ENCODE peak calls at places on chromosomes 2 and 18, in nine cellular contexts. One of them, this sample, is unnamed.

GRCh38 chr18:31100598-31101147 is 1.5 kb downstream of the DSC2 start:
- DNase-seq in A549: no peak
- DNase-seq in IMR-90: no peak
- DNase-seq in PC-9: no peak
- DNase-seq in CD8-positive, alpha-beta T cell: no peak
- DNase-seq in SJCRH30: no peak
- DNase-seq in Peyer's patch: peak
- DNase-seq in cardiac muscle cell: peak
- DNase-seq in CD4-positive, CD25-positive, alpha-beta regulatory T cell: no peak
- DNase-seq in this sample: no peak

GRCh38 chr2:11140492-11140891 is 14.8 kb upstream of the SLC66A3 start:
- DNase-seq in cardiac muscle cell: no peak
- DNase-seq in A549: no peak
- DNase-seq in CD8-positive, alpha-beta T cell: no peak
- DNase-seq in IMR-90: peak
- DNase-seq in PC-9: peak
- DNase-seq in CD4-positive, CD25-positive, alpha-beta regulatory T cell: no peak
- DNase-seq in Peyer's patch: no peak
- DNase-seq in SJCRH30: no peak
- DNase-seq in this sample: no peak

GRCh38 chr2:119240311-119241204 is 16.9 kb downstream of the STEAP3 start:
- DNase-seq in CD4-positive, CD25-positive, alpha-beta regulatory T cell: no peak
- DNase-seq in SJCRH30: peak
- DNase-seq in Peyer's patch: peak
- DNase-seq in A549: peak
- DNase-seq in IMR-90: peak
- DNase-seq in PC-9: peak
- DNase-seq in CD8-positive, alpha-beta T cell: no peak
- DNase-seq in cardiac muscle cell: peak
- DNase-seq in this sample: peak

GRCh38 chr2:46770622-46771021 is 145.0 kb downstream of the MCFD2 start:
- DNase-seq in A549: peak
- DNase-seq in CD4-positive, CD25-positive, alpha-beta regulatory T cell: no peak
- DNase-seq in SJCRH30: peak
- DNase-seq in cardiac muscle cell: no peak
- DNase-seq in IMR-90: peak
- DNase-seq in CD8-positive, alpha-beta T cell: no peak
- DNase-seq in Peyer's patch: no peak
- DNase-seq in PC-9: no peak
- DNase-seq in this sample: no peak

GRCh38 chr2:44652701-44653100 is 288.8 kb upstream of the SIX3 start:
- DNase-seq in CD4-positive, CD25-positive, alpha-beta regulatory T cell: no peak
- DNase-seq in cardiac muscle cell: no peak
- DNase-seq in PC-9: no peak
- DNase-seq in CD8-positive, alpha-beta T cell: no peak
- DNase-seq in SJCRH30: no peak
- DNase-seq in Peyer's patch: no peak
- DNase-seq in A549: no peak
- DNase-seq in IMR-90: no peak
- DNase-seq in this sample: no peak

GRCh38 chr2:223959688-223960087 is 2.4 kb downstream of the MRPL44 start:
- DNase-seq in CD8-positive, alpha-beta T cell: no peak
- DNase-seq in Peyer's patch: no peak
- DNase-seq in SJCRH30: no peak
- DNase-seq in IMR-90: peak
- DNase-seq in A549: no peak
- DNase-seq in CD4-positive, CD25-positive, alpha-beta regulatory T cell: no peak
- DNase-seq in cardiac muscle cell: no peak
- DNase-seq in PC-9: no peak
- DNase-seq in this sample: no peak

GRCh38 chr18:62524443-62525200 is 1.8 kb downstream of the ZCCHC2 start:
- DNase-seq in cardiac muscle cell: peak
- DNase-seq in CD4-positive, CD25-positive, alpha-beta regulatory T cell: peak
- DNase-seq in PC-9: no peak
- DNase-seq in SJCRH30: peak
- DNase-seq in IMR-90: peak
- DNase-seq in A549: peak
- DNase-seq in Peyer's patch: peak
- DNase-seq in CD8-positive, alpha-beta T cell: peak
- DNase-seq in this sample: peak

GRCh38 chr2:109721626-109722025 is 72.5 kb upstream of the RGPD5 start:
- DNase-seq in IMR-90: no peak
- DNase-seq in Peyer's patch: no peak
- DNase-seq in SJCRH30: no peak
- DNase-seq in CD8-positive, alpha-beta T cell: no peak
- DNase-seq in CD4-positive, CD25-positive, alpha-beta regulatory T cell: no peak
- DNase-seq in PC-9: no peak
- DNase-seq in cardiac muscle cell: no peak
- DNase-seq in A549: no peak
- DNase-seq in this sample: no peak

GRCh38 chr2:194723446-194723845 is 933.6 kb upstream of the SLC39A10 start:
- DNase-seq in CD4-positive, CD25-positive, alpha-beta regulatory T cell: no peak
- DNase-seq in SJCRH30: peak
- DNase-seq in cardiac muscle cell: no peak
- DNase-seq in A549: no peak
- DNase-seq in Peyer's patch: no peak
- DNase-seq in IMR-90: no peak
- DNase-seq in CD8-positive, alpha-beta T cell: no peak
- DNase-seq in PC-9: no peak
- DNase-seq in this sample: no peak

GRCh38 chr2:98379311-98380202 is 33.3 kb downstream of the CNGA3 start:
- DNase-seq in IMR-90: no peak
- DNase-seq in Peyer's patch: no peak
- DNase-seq in cardiac muscle cell: no peak
- DNase-seq in PC-9: no peak
- DNase-seq in A549: no peak
- DNase-seq in SJCRH30: peak
- DNase-seq in CD4-positive, CD25-positive, alpha-beta regulatory T cell: no peak
- DNase-seq in CD8-positive, alpha-beta T cell: no peak
- DNase-seq in this sample: no peak

GRCh38 chr2:1653137-1653789 is 91.1 kb downstream of the PXDN start:
- DNase-seq in IMR-90: peak
- DNase-seq in PC-9: no peak
- DNase-seq in SJCRH30: peak
- DNase-seq in Peyer's patch: peak
- DNase-seq in CD4-positive, CD25-positive, alpha-beta regulatory T cell: no peak
- DNase-seq in cardiac muscle cell: no peak
- DNase-seq in CD8-positive, alpha-beta T cell: no peak
- DNase-seq in A549: no peak
- DNase-seq in this sample: peak

GRCh38 chr2:60710707-60711106 is 45.4 kb upstream of the PAPOLG start:
- DNase-seq in PC-9: no peak
- DNase-seq in Peyer's patch: no peak
- DNase-seq in CD4-positive, CD25-positive, alpha-beta regulatory T cell: no peak
- DNase-seq in SJCRH30: peak
- DNase-seq in CD8-positive, alpha-beta T cell: no peak
- DNase-seq in cardiac muscle cell: no peak
- DNase-seq in IMR-90: peak
- DNase-seq in A549: no peak
- DNase-seq in this sample: no peak

GRCh38 chr2:120859814-120860578 is 124.3 kb downstream of the GLI2 start:
- DNase-seq in Peyer's patch: peak
- DNase-seq in CD8-positive, alpha-beta T cell: no peak
- DNase-seq in PC-9: no peak
- DNase-seq in CD4-positive, CD25-positive, alpha-beta regulatory T cell: no peak
- DNase-seq in IMR-90: no peak
- DNase-seq in cardiac muscle cell: no peak
- DNase-seq in SJCRH30: peak
- DNase-seq in A549: no peak
- DNase-seq in this sample: no peak

GRCh38 chr2:8551622-8552074 is 130.2 kb upstream of the ID2 start:
- DNase-seq in CD8-positive, alpha-beta T cell: no peak
- DNase-seq in IMR-90: no peak
- DNase-seq in CD4-positive, CD25-positive, alpha-beta regulatory T cell: no peak
- DNase-seq in cardiac muscle cell: no peak
- DNase-seq in PC-9: no peak
- DNase-seq in Peyer's patch: no peak
- DNase-seq in A549: no peak
- DNase-seq in SJCRH30: no peak
- DNase-seq in this sample: peak

GRCh38 chr2:172550419-172550818 is 5.5 kb upstream of the PDK1 start:
- DNase-seq in A549: no peak
- DNase-seq in IMR-90: no peak
- DNase-seq in SJCRH30: no peak
- DNase-seq in Peyer's patch: no peak
- DNase-seq in PC-9: no peak
- DNase-seq in CD4-positive, CD25-positive, alpha-beta regulatory T cell: no peak
- DNase-seq in CD8-positive, alpha-beta T cell: no peak
- DNase-seq in cardiac muscle cell: no peak
- DNase-seq in this sample: no peak

DNA sequence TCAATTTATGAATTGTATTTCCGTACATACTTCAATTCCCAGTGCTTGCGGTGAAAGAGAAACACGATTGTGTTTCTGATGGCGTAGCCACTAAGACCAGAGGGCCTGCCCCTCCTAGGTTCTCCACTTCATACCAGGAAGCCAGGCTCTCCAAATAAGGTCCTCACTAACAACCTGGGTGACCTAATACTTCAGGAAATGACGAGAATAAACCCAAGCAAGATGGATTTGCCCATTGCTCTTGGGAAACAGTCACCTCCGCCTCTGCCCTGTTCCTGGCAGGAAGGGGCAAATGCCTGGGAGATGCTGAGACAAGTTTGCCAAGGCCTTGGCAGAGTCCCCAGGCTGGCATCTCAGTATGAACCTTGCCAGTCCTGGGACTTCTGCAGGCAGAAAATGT is 41.8 kb downstream of the TTC32 start:
- DNase-seq in IMR-90: peak
- DNase-seq in CD4-positive, CD25-positive, alpha-beta regulatory T cell: no peak
- DNase-seq in SJCRH30: no peak
- DNase-seq in CD8-positive, alpha-beta T cell: no peak
- DNase-seq in A549: no peak
- DNase-seq in cardiac muscle cell: no peak
- DNase-seq in PC-9: no peak
- DNase-seq in Peyer's patch: no peak
- DNase-seq in this sample: peak
- H3K27ac ChIP-seq in IMR-90: peak
- H3K27ac ChIP-seq in CD4-positive, CD25-positive, alpha-beta regulatory T cell: no peak
- H3K27ac ChIP-seq in SJCRH30: no peak
- H3K27ac ChIP-seq in CD8-positive, alpha-beta T cell: no peak
- H3K27ac ChIP-seq in A549: no peak
- H3K27ac ChIP-seq in cardiac muscle cell: no peak
- H3K27ac ChIP-seq in PC-9: no peak
- H3K27ac ChIP-seq in Peyer's patch: no peak
- H3K27ac ChIP-seq in this sample: peak

DNA sequence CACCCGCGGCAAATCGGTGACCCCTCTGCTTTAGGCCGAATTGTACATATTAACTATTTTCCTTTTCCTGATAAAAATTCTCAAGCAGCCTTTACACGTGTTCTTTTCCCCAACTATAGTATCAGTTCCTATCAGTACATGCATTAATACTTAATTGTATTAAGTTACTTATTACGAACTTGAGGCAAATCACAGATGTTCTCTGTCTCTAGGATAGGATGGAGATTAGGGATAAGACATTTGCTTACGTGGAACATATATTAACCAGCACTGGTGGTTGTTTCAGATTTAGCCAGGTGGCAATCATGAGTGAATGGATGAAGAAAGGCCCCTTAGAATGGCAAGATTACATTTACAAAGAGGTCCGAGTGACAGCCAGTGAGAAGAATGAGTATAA is 674 bp downstream of the GEMIN6 start:
- DNase-seq in SJCRH30: no peak
- DNase-seq in IMR-90: no peak
- DNase-seq in PC-9: no peak
- DNase-seq in Peyer's patch: no peak
- DNase-seq in CD4-positive, CD25-positive, alpha-beta regulatory T cell: no peak
- DNase-seq in CD8-positive, alpha-beta T cell: no peak
- DNase-seq in cardiac muscle cell: no peak
- DNase-seq in A549: no peak
- DNase-seq in this sample: no peak
- H3K27ac ChIP-seq in SJCRH30: peak
- H3K27ac ChIP-seq in IMR-90: peak
- H3K27ac ChIP-seq in PC-9: no peak
- H3K27ac ChIP-seq in Peyer's patch: no peak
- H3K27ac ChIP-seq in CD4-positive, CD25-positive, alpha-beta regulatory T cell: peak
- H3K27ac ChIP-seq in CD8-positive, alpha-beta T cell: peak
- H3K27ac ChIP-seq in cardiac muscle cell: peak
- H3K27ac ChIP-seq in A549: peak
- H3K27ac ChIP-seq in this sample: no peak

GRCh38 chr2:137705296-137705695 is 259.0 kb upstream of the HNMT start:
- DNase-seq in A549: no peak
- DNase-seq in PC-9: no peak
- DNase-seq in CD4-positive, CD25-positive, alpha-beta regulatory T cell: no peak
- DNase-seq in CD8-positive, alpha-beta T cell: no peak
- DNase-seq in IMR-90: no peak
- DNase-seq in SJCRH30: no peak
- DNase-seq in Peyer's patch: no peak
- DNase-seq in cardiac muscle cell: no peak
- DNase-seq in this sample: no peak
- H3K27ac ChIP-seq in A549: no peak
- H3K27ac ChIP-seq in PC-9: no peak
- H3K27ac ChIP-seq in CD4-positive, CD25-positive, alpha-beta regulatory T cell: no peak
- H3K27ac ChIP-seq in CD8-positive, alpha-beta T cell: no peak
- H3K27ac ChIP-seq in IMR-90: no peak
- H3K27ac ChIP-seq in SJCRH30: no peak
- H3K27ac ChIP-seq in Peyer's patch: no peak
- H3K27ac ChIP-seq in cardiac muscle cell: no peak
- H3K27ac ChIP-seq in this sample: no peak

GRCh38 chr2:152434395-152435182 is 99.6 kb downstream of the FMNL2 start:
- DNase-seq in IMR-90: no peak
- DNase-seq in cardiac muscle cell: no peak
- DNase-seq in A549: no peak
- DNase-seq in CD8-positive, alpha-beta T cell: no peak
- DNase-seq in PC-9: no peak
- DNase-seq in Peyer's patch: no peak
- DNase-seq in CD4-positive, CD25-positive, alpha-beta regulatory T cell: no peak
- DNase-seq in SJCRH30: peak
- DNase-seq in this sample: no peak
- H3K27ac ChIP-seq in IMR-90: no peak
- H3K27ac ChIP-seq in cardiac muscle cell: no peak
- H3K27ac ChIP-seq in A549: peak
- H3K27ac ChIP-seq in CD8-positive, alpha-beta T cell: no peak
- H3K27ac ChIP-seq in PC-9: no peak
- H3K27ac ChIP-seq in Peyer's patch: no peak
- H3K27ac ChIP-seq in CD4-positive, CD25-positive, alpha-beta regulatory T cell: no peak
- H3K27ac ChIP-seq in SJCRH30: no peak
- H3K27ac ChIP-seq in this sample: no peak